ENCODE peak calls at places on chromosomes 6 and 20, in ten cellular contexts. One of them, this sample, is unnamed.

GRCh38 chr6:1470040-1470439 is 80.7 kb downstream of the FOXF2 start:
- DNase-seq in astrocyte of the cerebellum: no peak
- DNase-seq in HCT116: no peak
- DNase-seq in NCI-H524: no peak
- DNase-seq in ELR: no peak
- DNase-seq in iris pigment epithelial cell: no peak
- DNase-seq in Daoy: no peak
- DNase-seq in activated CD8-positive, alpha-beta memory T cell treated with anti-CD3 and anti-CD28 coated beads for 4 hours: no peak
- DNase-seq in ureter: no peak
- DNase-seq in nephron progenitor cell: no peak
- DNase-seq in this sample: no peak

GRCh38 chr6:44084231-44085014 is 42.8 kb downstream of the MRPL14 start:
- DNase-seq in astrocyte of the cerebellum: no peak
- DNase-seq in HCT116: peak; percentile 44
- DNase-seq in NCI-H524: no peak
- DNase-seq in ELR: no peak
- DNase-seq in iris pigment epithelial cell: peak; percentile 73
- DNase-seq in Daoy: peak; percentile 17
- DNase-seq in activated CD8-positive, alpha-beta memory T cell treated with anti-CD3 and anti-CD28 coated beads for 4 hours: no peak
- DNase-seq in ureter: no peak
- DNase-seq in nephron progenitor cell: peak; percentile 28
- DNase-seq in this sample: no peak

GRCh38 chr20:44973053-44973452 is 6.7 kb downstream of the STK4 start:
- DNase-seq in astrocyte of the cerebellum: no peak
- DNase-seq in HCT116: no peak
- DNase-seq in NCI-H524: no peak
- DNase-seq in ELR: peak; percentile 72
- DNase-seq in iris pigment epithelial cell: peak; percentile 42
- DNase-seq in Daoy: no peak
- DNase-seq in activated CD8-positive, alpha-beta memory T cell treated with anti-CD3 and anti-CD28 coated beads for 4 hours: no peak
- DNase-seq in ureter: no peak
- DNase-seq in nephron progenitor cell: no peak
- DNase-seq in this sample: peak; percentile 57

GRCh38 chr20:25248501-25249172 is 752 bp downstream of the PYGB start:
- DNase-seq in astrocyte of the cerebellum: no peak
- DNase-seq in HCT116: no peak
- DNase-seq in NCI-H524: no peak
- DNase-seq in ELR: peak; percentile 55
- DNase-seq in iris pigment epithelial cell: no peak
- DNase-seq in Daoy: peak; percentile 48
- DNase-seq in activated CD8-positive, alpha-beta memory T cell treated with anti-CD3 and anti-CD28 coated beads for 4 hours: no peak
- DNase-seq in ureter: peak; percentile 45
- DNase-seq in nephron progenitor cell: peak; percentile 58
- DNase-seq in this sample: no peak

GRCh38 chr20:52105045-52105572 is 86.5 kb downstream of the ZFP64 start:
- DNase-seq in astrocyte of the cerebellum: no peak
- DNase-seq in HCT116: no peak
- DNase-seq in NCI-H524: peak; percentile 32
- DNase-seq in ELR: peak; percentile 72
- DNase-seq in iris pigment epithelial cell: peak; percentile 56
- DNase-seq in Daoy: peak; percentile 49
- DNase-seq in activated CD8-positive, alpha-beta memory T cell treated with anti-CD3 and anti-CD28 coated beads for 4 hours: no peak
- DNase-seq in ureter: no peak
- DNase-seq in nephron progenitor cell: peak; percentile 80
- DNase-seq in this sample: peak; percentile 73

GRCh38 chr6:139369568-139370046 is 4.8 kb downstream of the CITED2 start:
- DNase-seq in astrocyte of the cerebellum: no peak
- DNase-seq in HCT116: no peak
- DNase-seq in NCI-H524: peak; percentile 35
- DNase-seq in ELR: peak; percentile 84
- DNase-seq in iris pigment epithelial cell: no peak
- DNase-seq in Daoy: no peak
- DNase-seq in activated CD8-positive, alpha-beta memory T cell treated with anti-CD3 and anti-CD28 coated beads for 4 hours: no peak
- DNase-seq in ureter: no peak
- DNase-seq in nephron progenitor cell: peak; percentile 25
- DNase-seq in this sample: peak; percentile 54

GRCh38 chr6:159169193-159169555 is at the start of gene FNDC1:
- DNase-seq in astrocyte of the cerebellum: no peak
- DNase-seq in HCT116: no peak
- DNase-seq in NCI-H524: peak; percentile 16
- DNase-seq in ELR: peak; percentile 13
- DNase-seq in iris pigment epithelial cell: no peak
- DNase-seq in Daoy: peak; percentile 69
- DNase-seq in activated CD8-positive, alpha-beta memory T cell treated with anti-CD3 and anti-CD28 coated beads for 4 hours: no peak
- DNase-seq in ureter: no peak
- DNase-seq in nephron progenitor cell: peak; percentile 87
- DNase-seq in this sample: no peak

GRCh38 chr6:118630928-118631327 is 20.5 kb downstream of the CEP85L start:
- DNase-seq in astrocyte of the cerebellum: no peak
- DNase-seq in HCT116: no peak
- DNase-seq in NCI-H524: no peak
- DNase-seq in ELR: no peak
- DNase-seq in iris pigment epithelial cell: no peak
- DNase-seq in Daoy: no peak
- DNase-seq in activated CD8-positive, alpha-beta memory T cell treated with anti-CD3 and anti-CD28 coated beads for 4 hours: no peak
- DNase-seq in ureter: no peak
- DNase-seq in nephron progenitor cell: no peak
- DNase-seq in this sample: no peak

GRCh38 chr6:43992783-43993505 is 134.3 kb downstream of the MRPL14 start:
- DNase-seq in astrocyte of the cerebellum: no peak
- DNase-seq in HCT116: no peak
- DNase-seq in NCI-H524: no peak
- DNase-seq in ELR: no peak
- DNase-seq in iris pigment epithelial cell: no peak
- DNase-seq in Daoy: no peak
- DNase-seq in activated CD8-positive, alpha-beta memory T cell treated with anti-CD3 and anti-CD28 coated beads for 4 hours: no peak
- DNase-seq in ureter: no peak
- DNase-seq in nephron progenitor cell: no peak
- DNase-seq in this sample: no peak

GRCh38 chr6:5401845-5402738 is 140.8 kb downstream of the FARS2 start:
- DNase-seq in astrocyte of the cerebellum: no peak
- DNase-seq in HCT116: peak; percentile 12
- DNase-seq in NCI-H524: no peak
- DNase-seq in ELR: peak; percentile 60
- DNase-seq in iris pigment epithelial cell: peak; percentile 40
- DNase-seq in Daoy: peak; percentile 14
- DNase-seq in activated CD8-positive, alpha-beta memory T cell treated with anti-CD3 and anti-CD28 coated beads for 4 hours: no peak
- DNase-seq in ureter: no peak
- DNase-seq in nephron progenitor cell: no peak
- DNase-seq in this sample: peak; percentile 15

GRCh38 chr6:168122011-168122410 is 43.0 kb upstream of the FRMD1 start:
- DNase-seq in astrocyte of the cerebellum: no peak
- DNase-seq in HCT116: no peak
- DNase-seq in NCI-H524: no peak
- DNase-seq in ELR: no peak
- DNase-seq in iris pigment epithelial cell: no peak
- DNase-seq in Daoy: no peak
- DNase-seq in activated CD8-positive, alpha-beta memory T cell treated with anti-CD3 and anti-CD28 coated beads for 4 hours: no peak
- DNase-seq in ureter: peak; percentile 37
- DNase-seq in nephron progenitor cell: no peak
- DNase-seq in this sample: no peak

GRCh38 chr20:60447703-60448102 is 489.5 kb downstream of the CDH26 start:
- DNase-seq in astrocyte of the cerebellum: no peak
- DNase-seq in HCT116: no peak
- DNase-seq in NCI-H524: no peak
- DNase-seq in ELR: no peak
- DNase-seq in iris pigment epithelial cell: no peak
- DNase-seq in Daoy: no peak
- DNase-seq in activated CD8-positive, alpha-beta memory T cell treated with anti-CD3 and anti-CD28 coated beads for 4 hours: no peak
- DNase-seq in ureter: no peak
- DNase-seq in nephron progenitor cell: no peak
- DNase-seq in this sample: no peak

GRCh38 chr6:135566311-135567068 is 69.0 kb upstream of the AHI1 start:
- DNase-seq in astrocyte of the cerebellum: no peak
- DNase-seq in HCT116: no peak
- DNase-seq in NCI-H524: no peak
- DNase-seq in ELR: no peak
- DNase-seq in iris pigment epithelial cell: no peak
- DNase-seq in Daoy: no peak
- DNase-seq in activated CD8-positive, alpha-beta memory T cell treated with anti-CD3 and anti-CD28 coated beads for 4 hours: no peak
- DNase-seq in ureter: no peak
- DNase-seq in nephron progenitor cell: no peak
- DNase-seq in this sample: no peak

GRCh38 chr20:30168025-30168799 is 1089.3 kb upstream of the DEFB115 start:
- DNase-seq in astrocyte of the cerebellum: no peak
- DNase-seq in HCT116: no peak
- DNase-seq in NCI-H524: no peak
- DNase-seq in ELR: no peak
- DNase-seq in iris pigment epithelial cell: no peak
- DNase-seq in Daoy: no peak
- DNase-seq in activated CD8-positive, alpha-beta memory T cell treated with anti-CD3 and anti-CD28 coated beads for 4 hours: no peak
- DNase-seq in ureter: no peak
- DNase-seq in nephron progenitor cell: no peak
- DNase-seq in this sample: no peak

GRCh38 chr6:63644668-63645326 is 9.2 kb downstream of the PHF3 start:
- DNase-seq in astrocyte of the cerebellum: no peak
- DNase-seq in HCT116: no peak
- DNase-seq in NCI-H524: no peak
- DNase-seq in ELR: peak; percentile 24
- DNase-seq in iris pigment epithelial cell: peak; percentile 2
- DNase-seq in Daoy: peak; percentile 84
- DNase-seq in activated CD8-positive, alpha-beta memory T cell treated with anti-CD3 and anti-CD28 coated beads for 4 hours: no peak
- DNase-seq in ureter: no peak
- DNase-seq in nephron progenitor cell: no peak
- DNase-seq in this sample: peak; percentile 16

GRCh38 chr6:56220078-56220477 is 27.3 kb downstream of the COL21A1 start:
- DNase-seq in astrocyte of the cerebellum: no peak
- DNase-seq in HCT116: no peak
- DNase-seq in NCI-H524: no peak
- DNase-seq in ELR: peak; percentile 49
- DNase-seq in iris pigment epithelial cell: no peak
- DNase-seq in Daoy: peak; percentile 24
- DNase-seq in activated CD8-positive, alpha-beta memory T cell treated with anti-CD3 and anti-CD28 coated beads for 4 hours: no peak
- DNase-seq in ureter: no peak
- DNase-seq in nephron progenitor cell: no peak
- DNase-seq in this sample: no peak

GRCh38 chr6:51868591-51869355 is 218.6 kb downstream of the PKHD1 start:
- DNase-seq in astrocyte of the cerebellum: no peak
- DNase-seq in HCT116: no peak
- DNase-seq in NCI-H524: no peak
- DNase-seq in ELR: no peak
- DNase-seq in iris pigment epithelial cell: no peak
- DNase-seq in Daoy: no peak
- DNase-seq in activated CD8-positive, alpha-beta memory T cell treated with anti-CD3 and anti-CD28 coated beads for 4 hours: no peak
- DNase-seq in ureter: no peak
- DNase-seq in nephron progenitor cell: no peak
- DNase-seq in this sample: no peak

GRCh38 chr6:1987640-1988039 is 257.8 kb downstream of the GMDS start:
- DNase-seq in astrocyte of the cerebellum: peak; percentile 28
- DNase-seq in HCT116: no peak
- DNase-seq in NCI-H524: no peak
- DNase-seq in ELR: peak; percentile 82
- DNase-seq in iris pigment epithelial cell: peak; percentile 70
- DNase-seq in Daoy: peak; percentile 80
- DNase-seq in activated CD8-positive, alpha-beta memory T cell treated with anti-CD3 and anti-CD28 coated beads for 4 hours: no peak
- DNase-seq in ureter: no peak
- DNase-seq in nephron progenitor cell: no peak
- DNase-seq in this sample: peak; percentile 9

GRCh38 chr6:26302941-26303559 is 61.9 kb upstream of the BTN3A2 start:
- DNase-seq in astrocyte of the cerebellum: no peak
- DNase-seq in HCT116: no peak
- DNase-seq in NCI-H524: no peak
- DNase-seq in ELR: no peak
- DNase-seq in iris pigment epithelial cell: no peak
- DNase-seq in Daoy: no peak
- DNase-seq in activated CD8-positive, alpha-beta memory T cell treated with anti-CD3 and anti-CD28 coated beads for 4 hours: no peak
- DNase-seq in ureter: no peak
- DNase-seq in nephron progenitor cell: no peak
- DNase-seq in this sample: no peak

GRCh38 chr20:44858959-44859358 is 26.5 kb upstream of the YWHAB start:
- DNase-seq in astrocyte of the cerebellum: no peak
- DNase-seq in HCT116: no peak
- DNase-seq in NCI-H524: no peak
- DNase-seq in ELR: peak; percentile 11
- DNase-seq in iris pigment epithelial cell: no peak
- DNase-seq in Daoy: no peak
- DNase-seq in activated CD8-positive, alpha-beta memory T cell treated with anti-CD3 and anti-CD28 coated beads for 4 hours: no peak
- DNase-seq in ureter: no peak
- DNase-seq in nephron progenitor cell: no peak
- DNase-seq in this sample: no peak

GRCh38 chr6:11366934-11367637 is 134.6 kb upstream of the NEDD9 start:
- DNase-seq in astrocyte of the cerebellum: no peak
- DNase-seq in HCT116: no peak
- DNase-seq in NCI-H524: no peak
- DNase-seq in ELR: peak; percentile 15
- DNase-seq in iris pigment epithelial cell: no peak
- DNase-seq in Daoy: peak; percentile 38
- DNase-seq in activated CD8-positive, alpha-beta memory T cell treated with anti-CD3 and anti-CD28 coated beads for 4 hours: no peak
- DNase-seq in ureter: no peak
- DNase-seq in nephron progenitor cell: no peak
- DNase-seq in this sample: no peak

GRCh38 chr20:63416631-63417030 is 55.5 kb upstream of the CHRNA4 start:
- DNase-seq in astrocyte of the cerebellum: no peak
- DNase-seq in HCT116: no peak
- DNase-seq in NCI-H524: peak; percentile 92
- DNase-seq in ELR: no peak
- DNase-seq in iris pigment epithelial cell: no peak
- DNase-seq in Daoy: no peak
- DNase-seq in activated CD8-positive, alpha-beta memory T cell treated with anti-CD3 and anti-CD28 coated beads for 4 hours: no peak
- DNase-seq in ureter: no peak
- DNase-seq in nephron progenitor cell: no peak
- DNase-seq in this sample: no peak

GRCh38 chr20:16258766-16259165 is 314.5 kb downstream of the KIF16B start:
- DNase-seq in astrocyte of the cerebellum: no peak
- DNase-seq in HCT116: no peak
- DNase-seq in NCI-H524: no peak
- DNase-seq in ELR: no peak
- DNase-seq in iris pigment epithelial cell: no peak
- DNase-seq in Daoy: no peak
- DNase-seq in activated CD8-positive, alpha-beta memory T cell treated with anti-CD3 and anti-CD28 coated beads for 4 hours: no peak
- DNase-seq in ureter: no peak
- DNase-seq in nephron progenitor cell: no peak
- DNase-seq in this sample: no peak

GRCh38 chr20:39825524-39825923 is 863.4 kb downstream of the DHX35 start:
- DNase-seq in astrocyte of the cerebellum: no peak
- DNase-seq in HCT116: no peak
- DNase-seq in NCI-H524: no peak
- DNase-seq in ELR: no peak
- DNase-seq in iris pigment epithelial cell: no peak
- DNase-seq in Daoy: no peak
- DNase-seq in activated CD8-positive, alpha-beta memory T cell treated with anti-CD3 and anti-CD28 coated beads for 4 hours: no peak
- DNase-seq in ureter: no peak
- DNase-seq in nephron progenitor cell: no peak
- DNase-seq in this sample: no peak

GRCh38 chr6:43811101-43812099 is 41.4 kb downstream of the VEGFA start:
- DNase-seq in astrocyte of the cerebellum: no peak
- DNase-seq in HCT116: no peak
- DNase-seq in NCI-H524: no peak
- DNase-seq in ELR: no peak
- DNase-seq in iris pigment epithelial cell: no peak
- DNase-seq in Daoy: peak; percentile 50
- DNase-seq in activated CD8-positive, alpha-beta memory T cell treated with anti-CD3 and anti-CD28 coated beads for 4 hours: no peak
- DNase-seq in ureter: no peak
- DNase-seq in nephron progenitor cell: no peak
- DNase-seq in this sample: no peak

GRCh38 chr20:16017656-16018055 is 555.6 kb downstream of the KIF16B start:
- DNase-seq in astrocyte of the cerebellum: no peak
- DNase-seq in HCT116: no peak
- DNase-seq in NCI-H524: no peak
- DNase-seq in ELR: peak; percentile 43
- DNase-seq in iris pigment epithelial cell: no peak
- DNase-seq in Daoy: no peak
- DNase-seq in activated CD8-positive, alpha-beta memory T cell treated with anti-CD3 and anti-CD28 coated beads for 4 hours: no peak
- DNase-seq in ureter: no peak
- DNase-seq in nephron progenitor cell: no peak
- DNase-seq in this sample: no peak

GRCh38 chr6:170023620-170024521 is 267.0 kb downstream of the DLL1 start:
- DNase-seq in astrocyte of the cerebellum: no peak
- DNase-seq in HCT116: no peak
- DNase-seq in NCI-H524: no peak
- DNase-seq in ELR: no peak
- DNase-seq in iris pigment epithelial cell: no peak
- DNase-seq in Daoy: peak; percentile 51
- DNase-seq in activated CD8-positive, alpha-beta memory T cell treated with anti-CD3 and anti-CD28 coated beads for 4 hours: no peak
- DNase-seq in ureter: no peak
- DNase-seq in nephron progenitor cell: no peak
- DNase-seq in this sample: no peak

GRCh38 chr20:37397076-37397953 is 51.4 kb downstream of the SRC start:
- DNase-seq in astrocyte of the cerebellum: no peak
- DNase-seq in HCT116: no peak
- DNase-seq in NCI-H524: peak; percentile 53
- DNase-seq in ELR: peak; percentile 51
- DNase-seq in iris pigment epithelial cell: peak; percentile 50
- DNase-seq in Daoy: no peak
- DNase-seq in activated CD8-positive, alpha-beta memory T cell treated with anti-CD3 and anti-CD28 coated beads for 4 hours: no peak
- DNase-seq in ureter: no peak
- DNase-seq in nephron progenitor cell: no peak
- DNase-seq in this sample: no peak

This sample was measured in LoVo.